ENCODE peak calls at places on chromosomes 12 and 14, in five cellular contexts. W is left colon; H is lower leg skin; K is NT2/D1; E is activated T-cell treated with anti-CD3 and anti-CD28 coated beads, Interleukin-2, amount 50 U/mL, for 72 hours. O is an unnamed sample.

GRCh38 chr14:89654998-89655397 is 238.0 kb upstream of the FOXN3 start:
- DNase-seq in W (no peak), H (no peak), K (no peak), E (no peak), O (no peak)

GRCh38 chr12:120586216-120586615 is 5.0 kb upstream of the POP5 start:
- DNase-seq in W (no peak), H (no peak), K (no peak), E (no peak), O (no peak)

GRCh38 chr12:58367041-58367440 is 425.7 kb downstream of the ATP23 start:
- DNase-seq in W (no peak), H (no peak), K (no peak), E (no peak), O (no peak)

GRCh38 chr12:53751336-53752191 is at the start of gene CISTR:
- DNase-seq in W (peak; percentile 44), H (no peak), K (no peak), E (peak; percentile 42), O (peak; percentile 74)

GRCh38 chr12:104286538-104287482 is 16.7 kb upstream of the EID3 start:
- DNase-seq in W (peak; percentile 95), H (peak; percentile 96), K (peak; percentile 97), E (peak; percentile 91), O (peak; percentile 90)

GRCh38 chr12:109741286-109741969 is 27.8 kb downstream of the FAM222A start:
- DNase-seq in W (peak; percentile 2), H (no peak), K (no peak), E (no peak), O (peak; percentile 8)

GRCh38 chr12:118488034-118488433 is 111.7 kb downstream of the SUDS3 start:
- DNase-seq in W (no peak), H (no peak), K (no peak), E (no peak), O (no peak)

GRCh38 chr12:12081836-12082497 is 11.2 kb downstream of the BCL2L14 start:
- DNase-seq in W (peak; percentile 65), H (no peak), K (no peak), E (peak; percentile 4), O (no peak)

GRCh38 chr12:27359578-27360340 is 27.1 kb downstream of the BMAL2 start:
- DNase-seq in W (peak; percentile 16), H (no peak), K (no peak), E (no peak), O (no peak)